ENCODE peak calls at places on chromosomes 13 and 19, in eight cellular contexts. One of them, this sample, is unnamed.

GRCh38 chr13:74135306-74136088 is 1.3 kb upstream of the KLF12 start:
- DNase-seq in CD8-positive, alpha-beta T cell: peak; percentile 82
- DNase-seq in choroid plexus epithelial cell: peak; percentile 90
- DNase-seq in retinal pigment epithelial cell: no peak
- DNase-seq in AG04450: no peak
- DNase-seq in colonic mucosa: peak; percentile 74
- DNase-seq in foreskin fibroblast: peak; percentile 93
- DNase-seq in MM.1S: peak; percentile 74
- DNase-seq in this sample: no peak

GRCh38 chr19:34176581-34176980 is 4.3 kb downstream of the LSM14A start:
- DNase-seq in colonic mucosa: no peak
- DNase-seq in MM.1S: no peak
- DNase-seq in retinal pigment epithelial cell: no peak
- DNase-seq in choroid plexus epithelial cell: no peak
- DNase-seq in foreskin fibroblast: no peak
- DNase-seq in CD8-positive, alpha-beta T cell: no peak
- DNase-seq in AG04450: no peak
- DNase-seq in this sample: no peak

GRCh38 chr19:41480336-41480735 is 37.4 kb downstream of the ERICH4 start:
- DNase-seq in AG04450: no peak
- DNase-seq in retinal pigment epithelial cell: no peak
- DNase-seq in MM.1S: no peak
- DNase-seq in colonic mucosa: no peak
- DNase-seq in choroid plexus epithelial cell: no peak
- DNase-seq in CD8-positive, alpha-beta T cell: no peak
- DNase-seq in foreskin fibroblast: no peak
- DNase-seq in this sample: no peak

GRCh38 chr13:109773276-109773675 is 13.1 kb downstream of the IRS2 start:
- DNase-seq in colonic mucosa: no peak
- DNase-seq in AG04450: no peak
- DNase-seq in foreskin fibroblast: no peak
- DNase-seq in MM.1S: no peak
- DNase-seq in CD8-positive, alpha-beta T cell: no peak
- DNase-seq in retinal pigment epithelial cell: no peak
- DNase-seq in choroid plexus epithelial cell: no peak
- DNase-seq in this sample: no peak

GRCh38 chr19:8512115-8512967 is 1.6 kb downstream of the ZNF414 start:
- DNase-seq in choroid plexus epithelial cell: peak; percentile 28
- DNase-seq in foreskin fibroblast: peak; percentile 48
- DNase-seq in MM.1S: no peak
- DNase-seq in AG04450: no peak
- DNase-seq in retinal pigment epithelial cell: no peak
- DNase-seq in CD8-positive, alpha-beta T cell: no peak
- DNase-seq in colonic mucosa: peak; percentile 68
- DNase-seq in this sample: no peak

GRCh38 chr13:66933994-66934393 is 296.1 kb downstream of the PCDH9 start:
- DNase-seq in colonic mucosa: no peak
- DNase-seq in retinal pigment epithelial cell: no peak
- DNase-seq in MM.1S: no peak
- DNase-seq in AG04450: peak; percentile 46
- DNase-seq in CD8-positive, alpha-beta T cell: no peak
- DNase-seq in foreskin fibroblast: peak; percentile 88
- DNase-seq in choroid plexus epithelial cell: peak; percentile 62
- DNase-seq in this sample: no peak

GRCh38 chr19:41641879-41642485 is 15.1 kb upstream of the CEACAM4 start:
- DNase-seq in retinal pigment epithelial cell: no peak
- DNase-seq in colonic mucosa: peak; percentile 88
- DNase-seq in MM.1S: peak; percentile 73
- DNase-seq in choroid plexus epithelial cell: peak; percentile 64
- DNase-seq in foreskin fibroblast: peak; percentile 76
- DNase-seq in CD8-positive, alpha-beta T cell: peak; percentile 82
- DNase-seq in AG04450: peak; percentile 6
- DNase-seq in this sample: no peak

GRCh38 chr19:52963229-52963760 is 614 bp upstream of the ZNF816 start:
- DNase-seq in foreskin fibroblast: no peak
- DNase-seq in colonic mucosa: peak; percentile 33
- DNase-seq in MM.1S: no peak
- DNase-seq in retinal pigment epithelial cell: no peak
- DNase-seq in AG04450: no peak
- DNase-seq in choroid plexus epithelial cell: no peak
- DNase-seq in CD8-positive, alpha-beta T cell: no peak
- DNase-seq in this sample: no peak

GRCh38 chr13:23359882-23360281 is 73.6 kb downstream of the SACS start:
- DNase-seq in choroid plexus epithelial cell: no peak
- DNase-seq in CD8-positive, alpha-beta T cell: no peak
- DNase-seq in colonic mucosa: no peak
- DNase-seq in retinal pigment epithelial cell: no peak
- DNase-seq in AG04450: no peak
- DNase-seq in MM.1S: no peak
- DNase-seq in foreskin fibroblast: no peak
- DNase-seq in this sample: no peak

GRCh38 chr13:51772105-51772455 is 31.9 kb downstream of the DHRS12 start:
- DNase-seq in choroid plexus epithelial cell: no peak
- DNase-seq in MM.1S: no peak
- DNase-seq in retinal pigment epithelial cell: no peak
- DNase-seq in AG04450: no peak
- DNase-seq in CD8-positive, alpha-beta T cell: no peak
- DNase-seq in foreskin fibroblast: no peak
- DNase-seq in colonic mucosa: no peak
- DNase-seq in this sample: no peak

GRCh38 chr13:63190742-63191141 is 1775.1 kb upstream of the PCDH20 start:
- DNase-seq in foreskin fibroblast: peak; percentile 52
- DNase-seq in MM.1S: no peak
- DNase-seq in retinal pigment epithelial cell: peak; percentile 80
- DNase-seq in colonic mucosa: no peak
- DNase-seq in CD8-positive, alpha-beta T cell: no peak
- DNase-seq in choroid plexus epithelial cell: peak; percentile 49
- DNase-seq in AG04450: no peak
- DNase-seq in this sample: peak; percentile 26

GRCh38 chr19:10870955-10871603 is at the start of gene CARM1:
- DNase-seq in MM.1S: peak; percentile 97
- DNase-seq in retinal pigment epithelial cell: peak; percentile 83
- DNase-seq in AG04450: peak; percentile 97
- DNase-seq in colonic mucosa: peak; percentile 100
- DNase-seq in choroid plexus epithelial cell: peak; percentile 99
- DNase-seq in foreskin fibroblast: peak; percentile 100
- DNase-seq in CD8-positive, alpha-beta T cell: peak; percentile 99
- DNase-seq in this sample: peak; percentile 85

GRCh38 chr13:112709825-112710783 is 20.3 kb downstream of the ATP11A start:
- DNase-seq in MM.1S: no peak
- DNase-seq in retinal pigment epithelial cell: no peak
- DNase-seq in foreskin fibroblast: no peak
- DNase-seq in AG04450: no peak
- DNase-seq in choroid plexus epithelial cell: no peak
- DNase-seq in CD8-positive, alpha-beta T cell: no peak
- DNase-seq in colonic mucosa: no peak
- DNase-seq in this sample: no peak

GRCh38 chr13:112713517-112714253 is 23.8 kb downstream of the ATP11A start:
- DNase-seq in choroid plexus epithelial cell: no peak
- DNase-seq in CD8-positive, alpha-beta T cell: no peak
- DNase-seq in colonic mucosa: no peak
- DNase-seq in AG04450: no peak
- DNase-seq in retinal pigment epithelial cell: no peak
- DNase-seq in foreskin fibroblast: no peak
- DNase-seq in MM.1S: no peak
- DNase-seq in this sample: no peak

GRCh38 chr13:112710855-112711527 is 21.2 kb downstream of the ATP11A start:
- DNase-seq in MM.1S: no peak
- DNase-seq in AG04450: no peak
- DNase-seq in retinal pigment epithelial cell: no peak
- DNase-seq in colonic mucosa: no peak
- DNase-seq in choroid plexus epithelial cell: no peak
- DNase-seq in CD8-positive, alpha-beta T cell: no peak
- DNase-seq in foreskin fibroblast: no peak
- DNase-seq in this sample: no peak

GRCh38 chr13:112712451-112712881 is 22.6 kb downstream of the ATP11A start:
- DNase-seq in choroid plexus epithelial cell: no peak
- DNase-seq in AG04450: no peak
- DNase-seq in CD8-positive, alpha-beta T cell: no peak
- DNase-seq in colonic mucosa: no peak
- DNase-seq in retinal pigment epithelial cell: no peak
- DNase-seq in foreskin fibroblast: no peak
- DNase-seq in MM.1S: no peak
- DNase-seq in this sample: no peak

DNA sequence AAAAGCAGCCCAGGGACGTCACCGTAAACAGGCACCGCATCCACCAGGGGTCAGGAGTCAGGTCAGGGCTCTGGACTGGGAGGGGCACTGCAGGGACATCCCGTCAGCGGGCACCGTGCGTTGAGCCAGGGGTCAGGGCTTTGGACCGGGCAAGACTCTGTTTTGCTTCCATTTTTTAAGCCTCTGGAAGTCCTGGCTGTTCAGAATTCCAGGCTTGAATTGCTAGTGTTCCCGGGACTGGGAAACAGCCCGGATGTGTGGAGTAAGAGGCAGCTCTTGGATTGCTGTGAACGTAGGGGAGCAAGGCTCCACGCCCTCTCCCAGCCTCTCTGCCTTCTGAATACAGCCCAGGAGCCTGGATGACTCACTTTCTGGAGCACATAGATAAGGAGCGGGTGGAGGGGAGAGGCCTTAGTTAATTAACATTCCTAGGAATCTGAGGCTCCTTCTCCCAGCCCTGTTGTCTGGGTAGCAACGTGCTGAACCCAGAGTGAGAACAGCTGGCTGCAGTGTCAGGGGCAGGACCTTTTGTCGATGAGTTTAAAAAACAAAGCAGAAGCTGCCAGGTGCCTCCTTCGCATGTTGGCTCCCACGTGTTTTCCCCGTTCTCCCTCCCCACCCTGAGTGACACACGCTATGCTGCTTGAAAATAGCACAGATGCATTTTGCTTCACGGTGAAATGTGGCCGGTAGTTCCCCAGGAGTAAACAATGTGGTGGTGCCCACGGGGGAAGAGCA is 21.9 kb downstream of the ATP11A start:
- DNase-seq in retinal pigment epithelial cell: peak; percentile 97
- DNase-seq in MM.1S: no peak
- DNase-seq in colonic mucosa: peak; percentile 75
- DNase-seq in foreskin fibroblast: peak; percentile 97
- DNase-seq in CD8-positive, alpha-beta T cell: no peak
- DNase-seq in choroid plexus epithelial cell: peak; percentile 87
- DNase-seq in AG04450: peak; percentile 96
- DNase-seq in this sample: peak; percentile 94
- TF ChIP-seq CTCF in retinal pigment epithelial cell: peak; percentile 24
- TF ChIP-seq CTCF in MM.1S: no peak
- TF ChIP-seq CTCF in colonic mucosa: no peak
- TF ChIP-seq CTCF in foreskin fibroblast: peak; percentile 9
- TF ChIP-seq CTCF in CD8-positive, alpha-beta T cell: no peak
- TF ChIP-seq CTCF in choroid plexus epithelial cell: no peak
- TF ChIP-seq CTCF in AG04450: peak; percentile 32
- TF ChIP-seq CTCF in this sample: peak; percentile 34

DNA sequence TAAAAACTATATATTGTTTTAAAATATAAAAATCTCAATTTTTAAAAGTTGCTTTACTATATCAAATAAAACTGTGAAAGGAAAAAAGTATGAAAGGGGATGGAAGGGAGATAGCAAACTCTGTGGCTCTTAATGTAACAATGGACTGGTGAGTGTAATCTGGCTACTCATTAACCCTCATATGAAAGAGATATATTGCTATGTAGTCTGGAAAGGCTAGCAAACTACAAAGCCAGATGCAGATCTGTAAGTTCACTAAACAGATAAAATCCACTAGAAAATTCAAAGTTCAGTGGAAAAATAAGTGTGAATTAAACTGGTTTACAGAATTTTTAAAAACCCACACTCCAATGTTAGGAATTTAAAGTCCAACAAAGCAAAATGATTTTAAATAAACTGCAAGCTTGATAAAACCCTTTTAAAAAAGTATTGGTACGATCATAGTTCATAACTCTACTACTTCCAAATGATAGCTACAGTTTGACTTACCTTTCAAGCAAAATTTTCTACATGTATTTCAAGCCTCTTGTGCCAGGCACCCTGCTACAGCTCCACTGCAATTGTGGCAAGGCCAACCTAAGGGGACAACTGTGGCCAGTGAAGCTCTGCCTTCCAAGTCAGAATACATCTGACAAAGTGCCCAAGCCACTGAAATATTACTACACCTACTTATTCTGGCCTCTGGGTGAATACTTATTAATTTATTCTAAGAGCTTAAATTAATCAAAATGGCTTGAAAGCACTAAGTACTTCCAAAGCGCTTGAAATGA is 647 bp upstream of the ELF1 start:
- DNase-seq in CD8-positive, alpha-beta T cell: no peak
- DNase-seq in foreskin fibroblast: no peak
- DNase-seq in choroid plexus epithelial cell: no peak
- DNase-seq in MM.1S: no peak
- DNase-seq in AG04450: no peak
- DNase-seq in retinal pigment epithelial cell: no peak
- DNase-seq in colonic mucosa: no peak
- DNase-seq in this sample: no peak
- H3K4me3 ChIP-seq in CD8-positive, alpha-beta T cell: no peak overlapping the region
- H3K4me3 ChIP-seq in foreskin fibroblast: no peak overlapping the region
- H3K4me3 ChIP-seq in choroid plexus epithelial cell: no peak overlapping the region
- H3K4me3 ChIP-seq in MM.1S: no peak overlapping the region
- H3K4me3 ChIP-seq in AG04450: no peak overlapping the region
- H3K4me3 ChIP-seq in retinal pigment epithelial cell: no peak overlapping the region
- H3K4me3 ChIP-seq in colonic mucosa: peak overlapping the region; percentile 33
- H3K4me3 ChIP-seq in this sample: no peak overlapping the region

DNA sequence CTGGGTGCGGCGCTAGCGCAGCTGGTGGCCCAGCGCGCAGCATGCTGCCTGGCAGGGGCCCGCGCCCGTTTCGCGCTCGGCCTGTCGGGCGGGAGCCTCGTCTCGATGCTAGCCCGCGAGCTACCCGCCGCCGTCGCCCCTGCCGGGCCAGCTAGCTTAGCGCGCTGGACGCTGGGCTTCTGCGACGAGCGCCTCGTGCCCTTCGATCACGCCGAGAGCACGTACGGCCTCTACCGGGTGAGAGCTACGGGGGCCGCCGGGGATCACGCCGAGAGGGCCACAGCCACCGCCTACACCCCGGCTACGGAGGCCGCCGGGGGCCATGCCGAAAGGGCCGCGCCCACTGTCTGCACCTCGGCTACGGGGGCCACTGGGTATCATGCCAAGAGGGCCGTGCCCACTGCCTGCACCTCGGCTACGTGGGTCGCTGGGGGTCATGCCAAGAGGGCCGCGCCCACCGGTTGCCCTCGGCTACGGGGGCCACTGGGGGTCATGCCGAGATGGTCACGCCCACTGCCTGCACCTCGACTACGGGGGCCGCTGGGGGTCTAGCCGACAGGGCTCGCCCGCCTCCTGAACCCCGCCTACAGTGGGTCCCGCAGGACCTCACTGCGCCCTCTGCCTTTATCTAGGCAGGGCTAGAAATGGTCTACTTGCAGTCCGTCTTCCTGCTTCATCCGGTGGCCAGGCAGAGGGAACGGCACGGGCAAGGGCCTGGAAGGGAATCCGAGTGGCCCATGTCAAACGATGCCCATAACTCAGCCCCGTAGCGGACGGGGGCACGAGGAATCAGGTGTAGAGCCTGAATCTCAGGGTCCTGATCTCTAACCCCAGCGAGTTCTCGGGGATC is 500 bp downstream of the PGLS start:
- DNase-seq in AG04450: peak; percentile 43
- DNase-seq in MM.1S: peak; percentile 56
- DNase-seq in choroid plexus epithelial cell: peak; percentile 89
- DNase-seq in CD8-positive, alpha-beta T cell: peak; percentile 89
- DNase-seq in retinal pigment epithelial cell: peak; percentile 55
- DNase-seq in foreskin fibroblast: peak; percentile 94
- DNase-seq in colonic mucosa: peak; percentile 85
- DNase-seq in this sample: no peak
- TF ChIP-seq CTCF in AG04450: no peak
- TF ChIP-seq CTCF in MM.1S: no peak
- TF ChIP-seq CTCF in choroid plexus epithelial cell: peak; percentile 33
- TF ChIP-seq CTCF in CD8-positive, alpha-beta T cell: no peak
- TF ChIP-seq CTCF in retinal pigment epithelial cell: peak; percentile 28
- TF ChIP-seq CTCF in foreskin fibroblast: peak; percentile 5
- TF ChIP-seq CTCF in colonic mucosa: no peak
- TF ChIP-seq CTCF in this sample: peak; percentile 47

GRCh38 chr13:41017744-41018582 is 1.2 kb downstream of the ELF1 start:
- DNase-seq in retinal pigment epithelial cell: no peak
- DNase-seq in AG04450: no peak
- DNase-seq in foreskin fibroblast: no peak
- DNase-seq in MM.1S: no peak
- DNase-seq in CD8-positive, alpha-beta T cell: no peak
- DNase-seq in colonic mucosa: no peak
- DNase-seq in choroid plexus epithelial cell: no peak
- DNase-seq in this sample: no peak
- H3K4me3 ChIP-seq in retinal pigment epithelial cell: no peak overlapping the region
- H3K4me3 ChIP-seq in AG04450: no peak overlapping the region
- H3K4me3 ChIP-seq in foreskin fibroblast: no peak overlapping the region
- H3K4me3 ChIP-seq in MM.1S: peak overlapping the region; percentile 71
- H3K4me3 ChIP-seq in CD8-positive, alpha-beta T cell: peak overlapping the region; percentile 40
- H3K4me3 ChIP-seq in colonic mucosa: peak overlapping the region; percentile 33
- H3K4me3 ChIP-seq in choroid plexus epithelial cell: no peak overlapping the region
- H3K4me3 ChIP-seq in this sample: no peak overlapping the region